ENCODE peak calls at places on chromosomes 16 and 17, in nine cellular contexts. One of them, this sample, is unnamed.

GRCh38 chr16:52731219-52731875 is 184.4 kb upstream of the TOX3 start:
- DNase-seq in ELF-1: no peak
- DNase-seq in omental fat pad: no peak
- DNase-seq in fibroblast of mammary gland: no peak
- DNase-seq in IMR-90: no peak
- DNase-seq in fibroblast of lung: no peak
- DNase-seq in putamen: no peak
- DNase-seq in T-helper 2 cell: no peak
- DNase-seq in fibroblast of pulmonary artery: no peak
- DNase-seq in this sample: no peak

GRCh38 chr17:48514483-48514876 is 16.3 kb downstream of the HOXB1 start:
- DNase-seq in fibroblast of pulmonary artery: no peak
- DNase-seq in fibroblast of mammary gland: no peak
- DNase-seq in putamen: no peak
- DNase-seq in omental fat pad: no peak
- DNase-seq in ELF-1: no peak
- DNase-seq in IMR-90: no peak
- DNase-seq in fibroblast of lung: no peak
- DNase-seq in T-helper 2 cell: no peak
- DNase-seq in this sample: no peak

GRCh38 chr16:569445-570254 is at the start of gene PIGQ:
- DNase-seq in fibroblast of pulmonary artery: peak
- DNase-seq in IMR-90: peak
- DNase-seq in ELF-1: peak
- DNase-seq in fibroblast of lung: peak
- DNase-seq in fibroblast of mammary gland: peak
- DNase-seq in putamen: peak
- DNase-seq in T-helper 2 cell: peak
- DNase-seq in omental fat pad: peak
- DNase-seq in this sample: peak

GRCh38 chr17:65385726-65386125 is 175.7 kb downstream of the AXIN2 start:
- DNase-seq in fibroblast of lung: no peak
- DNase-seq in IMR-90: no peak
- DNase-seq in omental fat pad: no peak
- DNase-seq in T-helper 2 cell: no peak
- DNase-seq in ELF-1: no peak
- DNase-seq in putamen: no peak
- DNase-seq in fibroblast of mammary gland: no peak
- DNase-seq in fibroblast of pulmonary artery: no peak
- DNase-seq in this sample: no peak

GRCh38 chr17:49898547-49899490 is 51.0 kb upstream of the TAC4 start:
- DNase-seq in T-helper 2 cell: no peak
- DNase-seq in IMR-90: no peak
- DNase-seq in fibroblast of lung: no peak
- DNase-seq in ELF-1: peak
- DNase-seq in omental fat pad: no peak
- DNase-seq in fibroblast of pulmonary artery: peak
- DNase-seq in fibroblast of mammary gland: peak
- DNase-seq in putamen: no peak
- DNase-seq in this sample: peak

GRCh38 chr17:56292010-56292409 is 138.7 kb downstream of the ANKFN1 start:
- DNase-seq in T-helper 2 cell: no peak
- DNase-seq in fibroblast of pulmonary artery: peak
- DNase-seq in IMR-90: peak
- DNase-seq in putamen: no peak
- DNase-seq in fibroblast of lung: peak
- DNase-seq in fibroblast of mammary gland: peak
- DNase-seq in omental fat pad: no peak
- DNase-seq in ELF-1: no peak
- DNase-seq in this sample: peak

GRCh38 chr17:19384723-19385391 is 2.1 kb downstream of the MFAP4 start:
- DNase-seq in fibroblast of lung: peak
- DNase-seq in ELF-1: no peak
- DNase-seq in fibroblast of mammary gland: peak
- DNase-seq in IMR-90: peak
- DNase-seq in omental fat pad: peak
- DNase-seq in T-helper 2 cell: no peak
- DNase-seq in putamen: peak
- DNase-seq in fibroblast of pulmonary artery: peak
- DNase-seq in this sample: peak

GRCh38 chr17:47800686-47801085 is 20.9 kb downstream of the OSBPL7 start:
- DNase-seq in T-helper 2 cell: no peak
- DNase-seq in fibroblast of lung: no peak
- DNase-seq in omental fat pad: no peak
- DNase-seq in ELF-1: no peak
- DNase-seq in putamen: no peak
- DNase-seq in IMR-90: no peak
- DNase-seq in fibroblast of mammary gland: no peak
- DNase-seq in fibroblast of pulmonary artery: no peak
- DNase-seq in this sample: no peak

GRCh38 chr16:76235426-76235825 is 41.8 kb upstream of the CNTNAP4 start:
- DNase-seq in fibroblast of mammary gland: no peak
- DNase-seq in IMR-90: no peak
- DNase-seq in fibroblast of pulmonary artery: no peak
- DNase-seq in putamen: no peak
- DNase-seq in T-helper 2 cell: no peak
- DNase-seq in fibroblast of lung: no peak
- DNase-seq in omental fat pad: no peak
- DNase-seq in ELF-1: no peak
- DNase-seq in this sample: no peak

GRCh38 chr17:43200127-43200526 is 11.5 kb upstream of the TMEM106A start:
- DNase-seq in fibroblast of mammary gland: no peak
- DNase-seq in fibroblast of pulmonary artery: no peak
- DNase-seq in IMR-90: no peak
- DNase-seq in fibroblast of lung: no peak
- DNase-seq in omental fat pad: no peak
- DNase-seq in T-helper 2 cell: no peak
- DNase-seq in ELF-1: no peak
- DNase-seq in putamen: peak
- DNase-seq in this sample: no peak

GRCh38 chr16:72753883-72754282 is 294.0 kb downstream of the ZFHX3 start:
- DNase-seq in T-helper 2 cell: no peak
- DNase-seq in ELF-1: no peak
- DNase-seq in putamen: no peak
- DNase-seq in omental fat pad: no peak
- DNase-seq in fibroblast of mammary gland: no peak
- DNase-seq in fibroblast of pulmonary artery: no peak
- DNase-seq in fibroblast of lung: no peak
- DNase-seq in IMR-90: no peak
- DNase-seq in this sample: no peak

GRCh38 chr16:86470964-86471363 is 39.4 kb upstream of the FOXF1 start:
- DNase-seq in ELF-1: no peak
- DNase-seq in fibroblast of lung: no peak
- DNase-seq in omental fat pad: no peak
- DNase-seq in putamen: no peak
- DNase-seq in fibroblast of mammary gland: no peak
- DNase-seq in T-helper 2 cell: no peak
- DNase-seq in IMR-90: no peak
- DNase-seq in fibroblast of pulmonary artery: no peak
- DNase-seq in this sample: no peak

GRCh38 chr17:56795510-56795909 is 38.2 kb downstream of the C17orf67 start:
- DNase-seq in fibroblast of pulmonary artery: no peak
- DNase-seq in T-helper 2 cell: no peak
- DNase-seq in omental fat pad: no peak
- DNase-seq in fibroblast of mammary gland: no peak
- DNase-seq in putamen: no peak
- DNase-seq in IMR-90: no peak
- DNase-seq in fibroblast of lung: no peak
- DNase-seq in ELF-1: no peak
- DNase-seq in this sample: no peak

GRCh38 chr16:900211-900610 is 70.6 kb downstream of the LMF1 start:
- DNase-seq in omental fat pad: no peak
- DNase-seq in ELF-1: no peak
- DNase-seq in fibroblast of mammary gland: no peak
- DNase-seq in fibroblast of lung: no peak
- DNase-seq in fibroblast of pulmonary artery: no peak
- DNase-seq in IMR-90: no peak
- DNase-seq in T-helper 2 cell: no peak
- DNase-seq in putamen: no peak
- DNase-seq in this sample: no peak

GRCh38 chr16:84995666-84996065 is 15.7 kb downstream of the ZDHHC7 start:
- DNase-seq in IMR-90: no peak
- DNase-seq in fibroblast of mammary gland: no peak
- DNase-seq in putamen: no peak
- DNase-seq in fibroblast of lung: no peak
- DNase-seq in fibroblast of pulmonary artery: no peak
- DNase-seq in omental fat pad: no peak
- DNase-seq in T-helper 2 cell: no peak
- DNase-seq in ELF-1: no peak
- DNase-seq in this sample: no peak

GRCh38 chr16:59634951-59635350 is 900.8 kb upstream of the GOT2 start:
- DNase-seq in putamen: no peak
- DNase-seq in fibroblast of pulmonary artery: peak
- DNase-seq in omental fat pad: no peak
- DNase-seq in fibroblast of lung: peak
- DNase-seq in fibroblast of mammary gland: peak
- DNase-seq in T-helper 2 cell: no peak
- DNase-seq in ELF-1: no peak
- DNase-seq in IMR-90: peak
- DNase-seq in this sample: peak

GRCh38 chr16:80527297-80527696 is 13.5 kb upstream of the DYNLRB2 start:
- DNase-seq in putamen: no peak
- DNase-seq in fibroblast of lung: peak
- DNase-seq in fibroblast of pulmonary artery: peak
- DNase-seq in fibroblast of mammary gland: peak
- DNase-seq in ELF-1: peak
- DNase-seq in IMR-90: peak
- DNase-seq in omental fat pad: no peak
- DNase-seq in T-helper 2 cell: no peak
- DNase-seq in this sample: peak

GRCh38 chr17:2954898-2955445 is 108.4 kb downstream of the OR1D5 start:
- DNase-seq in fibroblast of mammary gland: peak
- DNase-seq in putamen: no peak
- DNase-seq in T-helper 2 cell: no peak
- DNase-seq in fibroblast of pulmonary artery: peak
- DNase-seq in ELF-1: no peak
- DNase-seq in omental fat pad: no peak
- DNase-seq in fibroblast of lung: peak
- DNase-seq in IMR-90: peak
- DNase-seq in this sample: peak

GRCh38 chr17:41647940-41648410 is 23.6 kb upstream of the KRT17 start:
- DNase-seq in fibroblast of pulmonary artery: peak
- DNase-seq in IMR-90: peak
- DNase-seq in omental fat pad: peak
- DNase-seq in fibroblast of lung: peak
- DNase-seq in fibroblast of mammary gland: peak
- DNase-seq in putamen: peak
- DNase-seq in T-helper 2 cell: peak
- DNase-seq in ELF-1: peak
- DNase-seq in this sample: peak

GRCh38 chr17:34252138-34252889 is 2.8 kb upstream of the CCL2 start:
- DNase-seq in fibroblast of mammary gland: peak
- DNase-seq in fibroblast of pulmonary artery: peak
- DNase-seq in putamen: peak
- DNase-seq in ELF-1: peak
- DNase-seq in omental fat pad: peak
- DNase-seq in fibroblast of lung: peak
- DNase-seq in IMR-90: peak
- DNase-seq in T-helper 2 cell: no peak
- DNase-seq in this sample: peak

GRCh38 chr17:40605301-40605700 is 40.0 kb upstream of the CCR7 start:
- DNase-seq in fibroblast of lung: no peak
- DNase-seq in omental fat pad: no peak
- DNase-seq in IMR-90: no peak
- DNase-seq in putamen: no peak
- DNase-seq in fibroblast of mammary gland: no peak
- DNase-seq in T-helper 2 cell: peak
- DNase-seq in fibroblast of pulmonary artery: no peak
- DNase-seq in ELF-1: no peak
- DNase-seq in this sample: no peak

GRCh38 chr16:2826591-2827480 is 3.3 kb upstream of the ZG16B start:
- DNase-seq in putamen: no peak
- DNase-seq in IMR-90: no peak
- DNase-seq in fibroblast of lung: no peak
- DNase-seq in ELF-1: no peak
- DNase-seq in fibroblast of mammary gland: no peak
- DNase-seq in T-helper 2 cell: no peak
- DNase-seq in omental fat pad: no peak
- DNase-seq in fibroblast of pulmonary artery: no peak
- DNase-seq in this sample: no peak

GRCh38 chr16:24255446-24256352 is at the start of gene CACNG3:
- DNase-seq in IMR-90: peak
- DNase-seq in fibroblast of mammary gland: peak
- DNase-seq in putamen: peak
- DNase-seq in ELF-1: peak
- DNase-seq in omental fat pad: no peak
- DNase-seq in fibroblast of pulmonary artery: peak
- DNase-seq in fibroblast of lung: peak
- DNase-seq in T-helper 2 cell: no peak
- DNase-seq in this sample: peak

GRCh38 chr17:1431631-1432104 is 24.4 kb downstream of the CRK start:
- DNase-seq in fibroblast of mammary gland: no peak
- DNase-seq in fibroblast of pulmonary artery: no peak
- DNase-seq in fibroblast of lung: no peak
- DNase-seq in ELF-1: no peak
- DNase-seq in putamen: no peak
- DNase-seq in T-helper 2 cell: no peak
- DNase-seq in omental fat pad: no peak
- DNase-seq in IMR-90: no peak
- DNase-seq in this sample: no peak

GRCh38 chr17:58809564-58809936 is 53.9 kb downstream of the PPM1E start:
- DNase-seq in IMR-90: no peak
- DNase-seq in omental fat pad: no peak
- DNase-seq in putamen: no peak
- DNase-seq in fibroblast of mammary gland: no peak
- DNase-seq in fibroblast of lung: no peak
- DNase-seq in ELF-1: no peak
- DNase-seq in fibroblast of pulmonary artery: no peak
- DNase-seq in T-helper 2 cell: no peak
- DNase-seq in this sample: no peak

GRCh38 chr16:89035698-89036570 is 57.7 kb upstream of the ACSF3 start:
- DNase-seq in putamen: no peak
- DNase-seq in ELF-1: no peak
- DNase-seq in omental fat pad: no peak
- DNase-seq in T-helper 2 cell: no peak
- DNase-seq in fibroblast of mammary gland: no peak
- DNase-seq in fibroblast of pulmonary artery: no peak
- DNase-seq in IMR-90: no peak
- DNase-seq in fibroblast of lung: no peak
- DNase-seq in this sample: no peak

GRCh38 chr17:18181358-18181757 is 2.3 kb upstream of the ALKBH5 start:
- DNase-seq in putamen: no peak
- DNase-seq in IMR-90: peak
- DNase-seq in fibroblast of lung: no peak
- DNase-seq in omental fat pad: no peak
- DNase-seq in fibroblast of pulmonary artery: peak
- DNase-seq in T-helper 2 cell: no peak
- DNase-seq in ELF-1: no peak
- DNase-seq in fibroblast of mammary gland: peak
- DNase-seq in this sample: no peak

GRCh38 chr16:1489077-1489476 is 333 bp upstream of the PTX4 start:
- DNase-seq in fibroblast of mammary gland: no peak
- DNase-seq in fibroblast of lung: no peak
- DNase-seq in IMR-90: no peak
- DNase-seq in fibroblast of pulmonary artery: no peak
- DNase-seq in T-helper 2 cell: no peak
- DNase-seq in ELF-1: no peak
- DNase-seq in omental fat pad: no peak
- DNase-seq in putamen: no peak
- DNase-seq in this sample: no peak

GRCh38 chr17:69643686-69644085 is 229.2 kb downstream of the MAP2K6 start:
- DNase-seq in omental fat pad: no peak
- DNase-seq in IMR-90: no peak
- DNase-seq in T-helper 2 cell: no peak
- DNase-seq in fibroblast of mammary gland: peak
- DNase-seq in ELF-1: no peak
- DNase-seq in fibroblast of pulmonary artery: peak
- DNase-seq in fibroblast of lung: no peak
- DNase-seq in putamen: no peak
- DNase-seq in this sample: no peak

GRCh38 chr17:4636474-4637100 is 4.9 kb downstream of the ALOX15 start:
- DNase-seq in ELF-1: no peak
- DNase-seq in IMR-90: no peak
- DNase-seq in fibroblast of lung: no peak
- DNase-seq in fibroblast of mammary gland: no peak
- DNase-seq in omental fat pad: no peak
- DNase-seq in putamen: no peak
- DNase-seq in fibroblast of pulmonary artery: no peak
- DNase-seq in T-helper 2 cell: no peak
- DNase-seq in this sample: no peak

GRCh38 chr17:28860363-28860808 is 5.6 kb downstream of the ERAL1 start:
- DNase-seq in fibroblast of mammary gland: no peak
- DNase-seq in fibroblast of pulmonary artery: no peak
- DNase-seq in fibroblast of lung: no peak
- DNase-seq in omental fat pad: no peak
- DNase-seq in IMR-90: no peak
- DNase-seq in putamen: no peak
- DNase-seq in T-helper 2 cell: no peak
- DNase-seq in ELF-1: no peak
- DNase-seq in this sample: no peak

This sample was measured in EH.